ENCODE peak calls at places on chromosomes 13 and 19, in ten cellular contexts. X, R, K, U, S, Z, W, H, B and F are unnamed samples.

GRCh38 chr19:4582980-4583842 is 23.7 kb upstream of the SEMA6B start:
- DNase-seq in W (no peak), S (no peak), X (no peak), B (no peak), H (no peak), Z (no peak), K (no peak), U (no peak), R (no peak), F (no peak)

GRCh38 chr19:45049073-45049736 is 10.4 kb downstream of the CLASRP start:
- DNase-seq in H (no peak), W (no peak), X (no peak), S (no peak), U (no peak), B (no peak), K (no peak), Z (no peak), R (no peak), F (no peak)

GRCh38 chr13:97346097-97346496 is 87.9 kb upstream of the RAP2A start:
- DNase-seq in W (no peak), Z (no peak), U (no peak), X (no peak), R (no peak), S (no peak), B (no peak), H (no peak), K (no peak), F (no peak)

GRCh38 chr13:21638319-21639282 is 32.3 kb upstream of the FGF9 start:
- DNase-seq in U (peak), W (no peak), K (no peak), S (peak), B (peak), Z (peak), H (peak), X (no peak), R (no peak), F (no peak)

GRCh38 chr13:106523566-106523965 is 11.9 kb downstream of the EFNB2 start:
- DNase-seq in B (no peak), K (no peak), S (no peak), X (no peak), U (no peak), Z (no peak), R (no peak), W (no peak), H (no peak), F (no peak)

GRCh38 chr13:110722971-110723370 is 9.5 kb downstream of the ING1 start:
- DNase-seq in Z (no peak), H (no peak), W (no peak), R (no peak), X (no peak), B (no peak), K (no peak), U (no peak), S (no peak), F (no peak)

GRCh38 chr19:1101337-1101698 is 2.5 kb upstream of the GPX4 start:
- DNase-seq in S (no peak), W (no peak), Z (no peak), R (no peak), B (no peak), H (peak), K (peak), U (no peak), X (no peak), F (no peak)

GRCh38 chr19:42369433-42370067 is 20.5 kb downstream of the CNFN start:
- DNase-seq in R (no peak), W (no peak), Z (no peak), H (no peak), K (no peak), B (no peak), U (no peak), X (no peak), S (no peak), F (no peak)

GRCh38 chr19:12580180-12580694 is 29.0 kb upstream of the ZNF564 start:
- DNase-seq in Z (no peak), H (no peak), W (no peak), X (no peak), B (no peak), U (no peak), K (no peak), S (no peak), R (peak), F (no peak)

GRCh38 chr19:49664171-49665070 is 1.2 kb downstream of the IRF3 start:
- DNase-seq in B (peak), H (peak), R (peak), U (peak), W (peak), S (peak), K (peak), Z (peak), X (peak), F (peak)

GRCh38 chr13:30796132-30796832 is 60.9 kb downstream of the ALOX5AP start:
- DNase-seq in R (peak), Z (no peak), K (no peak), H (no peak), X (no peak), B (peak), W (no peak), S (peak), U (no peak), F (no peak)

GRCh38 chr13:108425056-108425455 is 155.5 kb downstream of the TNFSF13B start:
- DNase-seq in S (no peak), B (no peak), W (no peak), K (no peak), R (no peak), U (no peak), X (no peak), Z (no peak), H (no peak), F (no peak)

GRCh38 chr19:46955114-46955812 is 64.4 kb upstream of the NPAS1 start:
- DNase-seq in S (no peak), Z (no peak), R (no peak), B (peak), H (peak), K (no peak), W (no peak), U (no peak), X (no peak), F (no peak)

GRCh38 chr13:46321494-46322225 is 65.4 kb downstream of the RUBCNL start:
- DNase-seq in K (peak), B (peak), U (peak), X (peak), H (peak), S (peak), Z (peak), R (peak), W (no peak), F (peak)

GRCh38 chr19:35144600-35145436 is 1.8 kb downstream of the FXYD7 start:
- DNase-seq in Z (no peak), H (no peak), R (no peak), X (no peak), W (no peak), K (peak), B (peak), U (peak), S (peak), F (peak)

GRCh38 chr13:52345048-52345447 is 60.9 kb downstream of the THSD1 start:
- DNase-seq in U (no peak), K (no peak), B (no peak), X (no peak), R (no peak), H (no peak), W (no peak), Z (no peak), S (no peak), F (no peak)

GRCh38 chr19:9848060-9848459 is 12.9 kb downstream of the PIN1 start:
- DNase-seq in H (no peak), X (no peak), K (no peak), Z (no peak), W (no peak), S (peak), B (peak), R (no peak), U (peak), F (peak)

GRCh38 chr19:33193864-33194362 is at the start of gene LRP3:
- DNase-seq in W (no peak), B (no peak), H (no peak), X (no peak), Z (no peak), S (no peak), U (peak), R (peak), K (no peak), F (peak)

GRCh38 chr19:11399667-11400066 is 15.6 kb upstream of the EPOR start:
- DNase-seq in S (no peak), R (no peak), W (no peak), B (no peak), K (no peak), Z (no peak), H (no peak), U (no peak), X (no peak), F (no peak)